ENCODE peak calls at places on chromosomes 12 and 14, in ten cellular contexts. One of them, this sample, is unnamed.

GRCh38 chr14:103207404-103208072 is 84.3 kb downstream of the TNFAIP2 start:
- DNase-seq in fibroblast of gingiva: no peak
- DNase-seq in natural killer cell: no peak
- DNase-seq in CD4-positive, CD25-positive, alpha-beta regulatory T cell: no peak
- DNase-seq in left lung: no peak
- DNase-seq in GM04504: no peak
- DNase-seq in heart left ventricle: no peak
- DNase-seq in BJ: no peak
- DNase-seq in HFFc6: no peak
- DNase-seq in hypothalamus: no peak
- DNase-seq in this sample: peak; percentile 61

GRCh38 chr12:106913456-106913855 is 42.3 kb upstream of the TMEM263 start:
- DNase-seq in heart left ventricle: no peak
- DNase-seq in HFFc6: no peak
- DNase-seq in CD4-positive, CD25-positive, alpha-beta regulatory T cell: no peak
- DNase-seq in BJ: no peak
- DNase-seq in fibroblast of gingiva: no peak
- DNase-seq in GM04504: no peak
- DNase-seq in left lung: no peak
- DNase-seq in natural killer cell: no peak
- DNase-seq in hypothalamus: no peak
- DNase-seq in this sample: no peak

GRCh38 chr14:73237786-73238261 is 518 bp downstream of the PAPLN start:
- DNase-seq in HFFc6: no peak
- DNase-seq in natural killer cell: no peak
- DNase-seq in left lung: no peak
- DNase-seq in BJ: no peak
- DNase-seq in CD4-positive, CD25-positive, alpha-beta regulatory T cell: no peak
- DNase-seq in heart left ventricle: no peak
- DNase-seq in fibroblast of gingiva: no peak
- DNase-seq in hypothalamus: no peak
- DNase-seq in GM04504: no peak
- DNase-seq in this sample: no peak

GRCh38 chr12:131315601-131316000 is 361.9 kb downstream of the ADGRD1 start:
- DNase-seq in HFFc6: no peak
- DNase-seq in CD4-positive, CD25-positive, alpha-beta regulatory T cell: no peak
- DNase-seq in left lung: no peak
- DNase-seq in hypothalamus: no peak
- DNase-seq in BJ: no peak
- DNase-seq in heart left ventricle: no peak
- DNase-seq in GM04504: no peak
- DNase-seq in fibroblast of gingiva: no peak
- DNase-seq in natural killer cell: no peak
- DNase-seq in this sample: no peak

GRCh38 chr14:99201351-99202073 is 70.5 kb downstream of the BCL11B start:
- DNase-seq in left lung: no peak
- DNase-seq in GM04504: no peak
- DNase-seq in hypothalamus: no peak
- DNase-seq in BJ: no peak
- DNase-seq in HFFc6: no peak
- DNase-seq in fibroblast of gingiva: no peak
- DNase-seq in CD4-positive, CD25-positive, alpha-beta regulatory T cell: no peak
- DNase-seq in natural killer cell: no peak
- DNase-seq in heart left ventricle: no peak
- DNase-seq in this sample: no peak

GRCh38 chr12:1972260-1972659 is 32.0 kb downstream of the DCP1B start:
- DNase-seq in heart left ventricle: no peak
- DNase-seq in HFFc6: peak; percentile 36
- DNase-seq in fibroblast of gingiva: no peak
- DNase-seq in natural killer cell: no peak
- DNase-seq in BJ: peak; percentile 44
- DNase-seq in CD4-positive, CD25-positive, alpha-beta regulatory T cell: no peak
- DNase-seq in hypothalamus: no peak
- DNase-seq in GM04504: peak; percentile 13
- DNase-seq in left lung: no peak
- DNase-seq in this sample: no peak

GRCh38 chr12:112299704-112300103 is 82.5 kb downstream of the HECTD4 start:
- DNase-seq in CD4-positive, CD25-positive, alpha-beta regulatory T cell: no peak
- DNase-seq in GM04504: no peak
- DNase-seq in hypothalamus: no peak
- DNase-seq in HFFc6: no peak
- DNase-seq in heart left ventricle: no peak
- DNase-seq in left lung: no peak
- DNase-seq in BJ: no peak
- DNase-seq in natural killer cell: no peak
- DNase-seq in fibroblast of gingiva: no peak
- DNase-seq in this sample: no peak

GRCh38 chr12:2397356-2398045 is 344.7 kb downstream of the CACNA1C start:
- DNase-seq in natural killer cell: no peak
- DNase-seq in CD4-positive, CD25-positive, alpha-beta regulatory T cell: no peak
- DNase-seq in HFFc6: no peak
- DNase-seq in left lung: no peak
- DNase-seq in BJ: no peak
- DNase-seq in fibroblast of gingiva: no peak
- DNase-seq in hypothalamus: no peak
- DNase-seq in GM04504: no peak
- DNase-seq in heart left ventricle: no peak
- DNase-seq in this sample: no peak

GRCh38 chr14:92880851-92881250 is 42.1 kb upstream of the CHGA start:
- DNase-seq in HFFc6: peak; percentile 19
- DNase-seq in BJ: no peak
- DNase-seq in CD4-positive, CD25-positive, alpha-beta regulatory T cell: no peak
- DNase-seq in hypothalamus: no peak
- DNase-seq in GM04504: peak; percentile 1
- DNase-seq in fibroblast of gingiva: peak; percentile 55
- DNase-seq in heart left ventricle: no peak
- DNase-seq in left lung: no peak
- DNase-seq in natural killer cell: no peak
- DNase-seq in this sample: no peak

GRCh38 chr12:53999596-54000104 is 311 bp upstream of the HOXC9 start:
- DNase-seq in fibroblast of gingiva: peak; percentile 22
- DNase-seq in CD4-positive, CD25-positive, alpha-beta regulatory T cell: no peak
- DNase-seq in hypothalamus: no peak
- DNase-seq in left lung: no peak
- DNase-seq in heart left ventricle: no peak
- DNase-seq in BJ: no peak
- DNase-seq in HFFc6: peak; percentile 20
- DNase-seq in GM04504: no peak
- DNase-seq in natural killer cell: no peak
- DNase-seq in this sample: peak; percentile 90

GRCh38 chr14:22657861-22658260 is 13.7 kb upstream of the OR6J1 start:
- DNase-seq in left lung: no peak
- DNase-seq in hypothalamus: no peak
- DNase-seq in fibroblast of gingiva: peak; percentile 46
- DNase-seq in HFFc6: peak; percentile 41
- DNase-seq in CD4-positive, CD25-positive, alpha-beta regulatory T cell: peak; percentile 20
- DNase-seq in natural killer cell: no peak
- DNase-seq in heart left ventricle: no peak
- DNase-seq in BJ: no peak
- DNase-seq in GM04504: no peak
- DNase-seq in this sample: no peak

GRCh38 chr12:45989857-45990467 is 412 bp downstream of the SCAF11 start:
- DNase-seq in natural killer cell: peak; percentile 56
- DNase-seq in fibroblast of gingiva: peak; percentile 52
- DNase-seq in left lung: peak; percentile 77
- DNase-seq in HFFc6: peak; percentile 47
- DNase-seq in CD4-positive, CD25-positive, alpha-beta regulatory T cell: no peak
- DNase-seq in BJ: no peak
- DNase-seq in GM04504: no peak
- DNase-seq in heart left ventricle: peak; percentile 80
- DNase-seq in hypothalamus: peak; percentile 37
- DNase-seq in this sample: peak; percentile 89

GRCh38 chr14:53553221-53553620 is 400.1 kb upstream of the DDHD1 start:
- DNase-seq in fibroblast of gingiva: no peak
- DNase-seq in CD4-positive, CD25-positive, alpha-beta regulatory T cell: no peak
- DNase-seq in BJ: no peak
- DNase-seq in HFFc6: no peak
- DNase-seq in hypothalamus: no peak
- DNase-seq in heart left ventricle: no peak
- DNase-seq in GM04504: no peak
- DNase-seq in natural killer cell: no peak
- DNase-seq in left lung: no peak
- DNase-seq in this sample: no peak

GRCh38 chr12:4809013-4809448 is 88.8 kb downstream of the GALNT8 start:
- DNase-seq in fibroblast of gingiva: no peak
- DNase-seq in HFFc6: no peak
- DNase-seq in GM04504: no peak
- DNase-seq in heart left ventricle: no peak
- DNase-seq in left lung: no peak
- DNase-seq in BJ: no peak
- DNase-seq in hypothalamus: no peak
- DNase-seq in CD4-positive, CD25-positive, alpha-beta regulatory T cell: peak; percentile 24
- DNase-seq in natural killer cell: no peak
- DNase-seq in this sample: peak; percentile 81

GRCh38 chr12:116697305-116698130 is 40.4 kb downstream of the SPRING1 start:
- DNase-seq in BJ: no peak
- DNase-seq in natural killer cell: no peak
- DNase-seq in CD4-positive, CD25-positive, alpha-beta regulatory T cell: no peak
- DNase-seq in left lung: no peak
- DNase-seq in GM04504: no peak
- DNase-seq in fibroblast of gingiva: no peak
- DNase-seq in HFFc6: no peak
- DNase-seq in heart left ventricle: peak; percentile 47
- DNase-seq in hypothalamus: no peak
- DNase-seq in this sample: no peak

GRCh38 chr14:102095871-102096568 is 9.2 kb upstream of the HSP90AA1 start:
- DNase-seq in fibroblast of gingiva: no peak
- DNase-seq in natural killer cell: no peak
- DNase-seq in CD4-positive, CD25-positive, alpha-beta regulatory T cell: no peak
- DNase-seq in left lung: no peak
- DNase-seq in hypothalamus: no peak
- DNase-seq in HFFc6: no peak
- DNase-seq in BJ: no peak
- DNase-seq in heart left ventricle: no peak
- DNase-seq in GM04504: no peak
- DNase-seq in this sample: no peak

GRCh38 chr12:2641761-2642160 is 153.0 kb upstream of the FKBP4 start:
- DNase-seq in BJ: no peak
- DNase-seq in fibroblast of gingiva: no peak
- DNase-seq in left lung: no peak
- DNase-seq in GM04504: no peak
- DNase-seq in hypothalamus: no peak
- DNase-seq in heart left ventricle: no peak
- DNase-seq in natural killer cell: no peak
- DNase-seq in HFFc6: no peak
- DNase-seq in CD4-positive, CD25-positive, alpha-beta regulatory T cell: no peak
- DNase-seq in this sample: peak; percentile 36

GRCh38 chr12:18430425-18431048 is 169.2 kb downstream of the PIK3C2G start:
- DNase-seq in GM04504: peak; percentile 37
- DNase-seq in hypothalamus: no peak
- DNase-seq in left lung: peak; percentile 32
- DNase-seq in CD4-positive, CD25-positive, alpha-beta regulatory T cell: no peak
- DNase-seq in natural killer cell: no peak
- DNase-seq in HFFc6: peak; percentile 53
- DNase-seq in heart left ventricle: peak; percentile 31
- DNase-seq in fibroblast of gingiva: peak; percentile 55
- DNase-seq in BJ: no peak
- DNase-seq in this sample: no peak

GRCh38 chr14:23352506-23353432 is at the start of gene SLC22A17:
- DNase-seq in natural killer cell: no peak
- DNase-seq in hypothalamus: peak; percentile 59
- DNase-seq in left lung: peak; percentile 76
- DNase-seq in BJ: peak; percentile 33
- DNase-seq in heart left ventricle: peak; percentile 81
- DNase-seq in GM04504: peak; percentile 76
- DNase-seq in CD4-positive, CD25-positive, alpha-beta regulatory T cell: peak; percentile 50
- DNase-seq in HFFc6: peak; percentile 75
- DNase-seq in fibroblast of gingiva: peak; percentile 80
- DNase-seq in this sample: peak; percentile 92

GRCh38 chr12:80810874-80811273 is 94.2 kb downstream of the MYF5 start:
- DNase-seq in natural killer cell: no peak
- DNase-seq in GM04504: no peak
- DNase-seq in CD4-positive, CD25-positive, alpha-beta regulatory T cell: no peak
- DNase-seq in left lung: no peak
- DNase-seq in hypothalamus: no peak
- DNase-seq in fibroblast of gingiva: no peak
- DNase-seq in heart left ventricle: no peak
- DNase-seq in HFFc6: no peak
- DNase-seq in BJ: no peak
- DNase-seq in this sample: no peak

GRCh38 chr12:111447571-111448265 is 42.0 kb downstream of the SH2B3 start:
- DNase-seq in heart left ventricle: no peak
- DNase-seq in GM04504: no peak
- DNase-seq in BJ: no peak
- DNase-seq in natural killer cell: no peak
- DNase-seq in fibroblast of gingiva: no peak
- DNase-seq in CD4-positive, CD25-positive, alpha-beta regulatory T cell: no peak
- DNase-seq in hypothalamus: no peak
- DNase-seq in left lung: no peak
- DNase-seq in HFFc6: no peak
- DNase-seq in this sample: peak; percentile 71

GRCh38 chr12:11762723-11763326 is 113.4 kb downstream of the ETV6 start:
- DNase-seq in left lung: no peak
- DNase-seq in CD4-positive, CD25-positive, alpha-beta regulatory T cell: no peak
- DNase-seq in heart left ventricle: no peak
- DNase-seq in hypothalamus: no peak
- DNase-seq in fibroblast of gingiva: no peak
- DNase-seq in HFFc6: no peak
- DNase-seq in BJ: no peak
- DNase-seq in natural killer cell: no peak
- DNase-seq in GM04504: no peak
- DNase-seq in this sample: no peak

GRCh38 chr14:22837059-22837749 is 819 bp downstream of the MMP14 start:
- DNase-seq in BJ: no peak
- DNase-seq in natural killer cell: no peak
- DNase-seq in hypothalamus: no peak
- DNase-seq in GM04504: no peak
- DNase-seq in fibroblast of gingiva: no peak
- DNase-seq in HFFc6: peak; percentile 60
- DNase-seq in left lung: peak; percentile 44
- DNase-seq in CD4-positive, CD25-positive, alpha-beta regulatory T cell: no peak
- DNase-seq in heart left ventricle: peak; percentile 71
- DNase-seq in this sample: peak; percentile 89

GRCh38 chr12:115377781-115378180 is 693.8 kb upstream of the TBX3 start:
- DNase-seq in left lung: no peak
- DNase-seq in fibroblast of gingiva: no peak
- DNase-seq in CD4-positive, CD25-positive, alpha-beta regulatory T cell: no peak
- DNase-seq in BJ: no peak
- DNase-seq in natural killer cell: no peak
- DNase-seq in heart left ventricle: no peak
- DNase-seq in hypothalamus: no peak
- DNase-seq in HFFc6: no peak
- DNase-seq in GM04504: no peak
- DNase-seq in this sample: no peak

GRCh38 chr12:48982397-48983080 is 4.4 kb downstream of the WNT1 start:
- DNase-seq in HFFc6: no peak
- DNase-seq in CD4-positive, CD25-positive, alpha-beta regulatory T cell: no peak
- DNase-seq in heart left ventricle: no peak
- DNase-seq in natural killer cell: no peak
- DNase-seq in hypothalamus: no peak
- DNase-seq in BJ: no peak
- DNase-seq in fibroblast of gingiva: no peak
- DNase-seq in GM04504: no peak
- DNase-seq in left lung: no peak
- DNase-seq in this sample: no peak

GRCh38 chr12:42469355-42470006 is 120.1 kb downstream of the PRICKLE1 start:
- DNase-seq in heart left ventricle: no peak
- DNase-seq in fibroblast of gingiva: no peak
- DNase-seq in left lung: no peak
- DNase-seq in BJ: no peak
- DNase-seq in CD4-positive, CD25-positive, alpha-beta regulatory T cell: peak; percentile 57
- DNase-seq in hypothalamus: no peak
- DNase-seq in HFFc6: no peak
- DNase-seq in natural killer cell: no peak
- DNase-seq in GM04504: no peak
- DNase-seq in this sample: no peak

GRCh38 chr12:109529618-109530300 is 43.5 kb downstream of the MMAB start:
- DNase-seq in hypothalamus: no peak
- DNase-seq in heart left ventricle: no peak
- DNase-seq in natural killer cell: no peak
- DNase-seq in left lung: no peak
- DNase-seq in CD4-positive, CD25-positive, alpha-beta regulatory T cell: no peak
- DNase-seq in BJ: no peak
- DNase-seq in HFFc6: no peak
- DNase-seq in GM04504: no peak
- DNase-seq in fibroblast of gingiva: no peak
- DNase-seq in this sample: peak; percentile 15

GRCh38 chr12:130764475-130765185 is 48.5 kb upstream of the RIMBP2 start:
- DNase-seq in hypothalamus: no peak
- DNase-seq in natural killer cell: no peak
- DNase-seq in HFFc6: peak; percentile 67
- DNase-seq in fibroblast of gingiva: no peak
- DNase-seq in CD4-positive, CD25-positive, alpha-beta regulatory T cell: peak; percentile 39
- DNase-seq in GM04504: no peak
- DNase-seq in BJ: no peak
- DNase-seq in heart left ventricle: no peak
- DNase-seq in left lung: no peak
- DNase-seq in this sample: no peak

This sample was measured in aorta.